ENCODE peak calls at places on chromosomes 13 and 19, in ten cellular contexts. R is DMS153; L is amniotic epithelial cell; N is NCI-H460; Z is hepatic stellate cell; F is cardiac fibroblast; Y is activated CD8-positive, alpha-beta memory T cell treated with anti-CD3 and anti-CD28 coated beads for 1 hour; T is lower lobe of right lung; U is CD8-positive, alpha-beta memory T cell; D is kidney tubule cell. A is an unnamed sample.

GRCh38 chr19:4058696-4059492 is 7.8 kb downstream of the ZBTB7A start:
- DNase-seq in R (no peak), L (no peak), N (no peak), Z (no peak), F (no peak), Y (no peak), T (peak; percentile 59), U (no peak), D (no peak), A (no peak)

GRCh38 chr19:13978306-13978705 is 26.0 kb downstream of the DCAF15 start:
- DNase-seq in R (peak; percentile 81), L (peak; percentile 53), N (no peak), Z (no peak), F (no peak), Y (no peak), T (peak; percentile 86), U (no peak), D (peak; percentile 18), A (no peak)

GRCh38 chr19:12543855-12544254 is 7.4 kb downstream of the ZNF564 start:
- DNase-seq in R (no peak), L (peak; percentile 73), N (no peak), Z (no peak), F (peak; percentile 74), Y (no peak), T (no peak), U (no peak), D (no peak), A (no peak)

GRCh38 chr13:113402471-113403254 is 38.7 kb upstream of the GRTP1 start:
- DNase-seq in R (no peak), L (no peak), N (no peak), Z (no peak), F (no peak), Y (no peak), T (peak; percentile 32), U (no peak), D (no peak), A (no peak)

GRCh38 chr13:51944428-51944827 is 66.8 kb downstream of the ATP7B start:
- DNase-seq in R (no peak), L (no peak), N (no peak), Z (no peak), F (no peak), Y (no peak), T (no peak), U (no peak), D (no peak), A (no peak)

GRCh38 chr19:15869109-15869555 is 28.7 kb downstream of the CYP4F2 start:
- DNase-seq in R (peak; percentile 97), L (no peak), N (peak; percentile 40), Z (peak; percentile 45), F (peak; percentile 5), Y (no peak), T (no peak), U (peak; percentile 39), D (peak; percentile 72), A (no peak)

GRCh38 chr19:12757544-12758274 is 6.1 kb downstream of the BEST2 start:
- DNase-seq in R (peak; percentile 27), L (peak; percentile 51), N (peak; percentile 47), Z (peak; percentile 90), F (peak; percentile 80), Y (no peak), T (peak; percentile 81), U (peak; percentile 63), D (peak; percentile 74), A (peak; percentile 32)

GRCh38 chr13:110561335-110562033 is at the start of gene RAB20:
- DNase-seq in R (peak; percentile 65), L (peak; percentile 86), N (peak; percentile 76), Z (peak; percentile 85), F (peak; percentile 82), Y (peak; percentile 4), T (peak; percentile 93), U (peak; percentile 28), D (peak; percentile 85), A (peak; percentile 41)

GRCh38 chr13:59247166-59247565 is 916.6 kb downstream of the DIAPH3 start:
- DNase-seq in R (peak; percentile 23), L (no peak), N (no peak), Z (no peak), F (peak; percentile 4), Y (no peak), T (peak; percentile 45), U (no peak), D (peak; percentile 4), A (no peak)

GRCh38 chr13:103862525-103862924 is 796.3 kb upstream of the SLC10A2 start:
- DNase-seq in R (no peak), L (no peak), N (no peak), Z (no peak), F (no peak), Y (no peak), T (no peak), U (no peak), D (no peak), A (no peak)

GRCh38 chr19:57363734-57364181 is 407 bp downstream of the TRAPPC2B start:
- DNase-seq in R (no peak), L (peak; percentile 10), N (no peak), Z (peak; percentile 40), F (peak; percentile 11), Y (no peak), T (no peak), U (no peak), D (peak; percentile 11), A (no peak)

GRCh38 chr13:26968431-26969335 is 202.9 kb downstream of the USP12 start:
- DNase-seq in R (no peak), L (peak; percentile 54), N (no peak), Z (peak; percentile 83), F (peak; percentile 34), Y (no peak), T (peak; percentile 52), U (no peak), D (peak; percentile 73), A (no peak)

GRCh38 chr13:43469791-43470190 is 317.0 kb downstream of the ENOX1 start:
- DNase-seq in R (no peak), L (no peak), N (no peak), Z (no peak), F (no peak), Y (no peak), T (no peak), U (no peak), D (no peak), A (no peak)

GRCh38 chr19:7793493-7793892 is 30.4 kb downstream of the CLEC4M start:
- DNase-seq in R (no peak), L (no peak), N (no peak), Z (no peak), F (no peak), Y (no peak), T (no peak), U (no peak), D (no peak), A (no peak)

GRCh38 chr19:30001301-30001700 is 59.3 kb downstream of the URI1 start:
- DNase-seq in R (no peak), L (no peak), N (no peak), Z (no peak), F (no peak), Y (no peak), T (no peak), U (no peak), D (no peak), A (no peak)